ENCODE peak calls at places on chromosome 22, in eight cellular contexts. Z is stomach, U is mesothelial cell of epicardium, S is neural crest cell, T is fibroblast of pulmonary artery, R is WTC11, L is GM10248, F is endodermal cell. N is an unnamed sample.

GRCh38 chr22:26320469-26320868 is 108.6 kb upstream of the ASPHD2 start:
- DNase-seq in R (no peak), Z (no peak), F (no peak), T (no peak), L (no peak), S (no peak), U (no peak), N (no peak)

GRCh38 chr22:46047226-46047625 is 70.3 kb upstream of the WNT7B start:
- DNase-seq in T (no peak), S (no peak), L (no peak), R (peak; percentile 7), Z (peak; percentile 26), F (peak; percentile 40), U (no peak), N (no peak)

GRCh38 chr22:36432592-36433317 is 45.0 kb upstream of the MYH9 start:
- DNase-seq in U (no peak), L (no peak), T (peak; percentile 42), S (no peak), R (no peak), Z (no peak), F (peak; percentile 70), N (no peak)

GRCh38 chr22:36606659-36607058 is 77.7 kb upstream of the EIF3D start:
- DNase-seq in Z (no peak), F (no peak), T (no peak), L (no peak), R (no peak), U (no peak), S (no peak), N (no peak)

GRCh38 chr22:38336699-38337098 is 19.5 kb upstream of the CSNK1E start:
- DNase-seq in L (no peak), U (no peak), T (no peak), S (no peak), Z (no peak), R (no peak), F (no peak), N (no peak)

GRCh38 chr22:36330655-36331305 is 57.0 kb downstream of the MYH9 start:
- DNase-seq in S (no peak), T (peak; percentile 83), Z (no peak), F (peak; percentile 65), L (no peak), U (no peak), R (no peak), N (peak; percentile 34)

GRCh38 chr22:26487996-26488395 is 4.3 kb downstream of the SRRD start:
- DNase-seq in U (no peak), Z (no peak), L (no peak), T (no peak), F (no peak), R (no peak), S (no peak), N (no peak)

GRCh38 chr22:34801221-34801620 is 264.7 kb upstream of the ISX start:
- DNase-seq in S (no peak), F (no peak), Z (no peak), L (no peak), U (no peak), T (no peak), R (no peak), N (no peak)

GRCh38 chr22:38820021-38820420 is 23.8 kb downstream of the NPTXR start:
- DNase-seq in T (no peak), L (no peak), R (no peak), S (no peak), U (no peak), F (no peak), Z (no peak), N (no peak)

GRCh38 chr22:43859621-43860020 is 2.7 kb downstream of the SULT4A1 start:
- DNase-seq in R (no peak), U (no peak), S (no peak), F (peak; percentile 26), T (no peak), L (no peak), Z (no peak), N (no peak)

DNA sequence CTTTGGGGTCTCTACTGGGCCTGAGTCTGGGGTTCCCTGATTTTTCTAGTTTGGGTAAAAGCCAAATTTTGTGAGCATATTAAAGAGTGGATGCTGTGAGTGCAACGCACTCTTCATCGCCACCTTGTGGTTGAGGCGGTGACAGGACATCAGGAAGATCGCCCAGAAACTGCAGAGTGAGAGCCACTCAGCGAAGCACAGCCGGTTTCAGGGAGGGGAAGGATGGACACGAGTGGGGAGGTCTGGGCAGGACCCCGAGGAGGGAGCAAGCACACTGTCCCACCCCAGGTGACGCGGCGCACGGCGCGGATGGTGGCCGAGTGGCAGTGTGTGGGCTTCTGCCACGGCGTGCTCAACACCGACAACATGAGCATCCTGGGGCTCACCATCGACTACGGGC is 9.1 kb downstream of the SELENOO start:
- DNase-seq in R (peak; percentile 58), T (peak; percentile 76), F (peak; percentile 79), Z (peak; percentile 79), S (peak; percentile 71), U (peak; percentile 64), L (peak; percentile 86), N (peak; percentile 72)
- TF ChIP-seq CTCF in R (peak; percentile 69), T (peak; percentile 91), F (peak; percentile 91), Z (peak; percentile 63), S (peak; percentile 88), U (peak; percentile 83), L (peak; percentile 88), N (peak; percentile 73)

DNA sequence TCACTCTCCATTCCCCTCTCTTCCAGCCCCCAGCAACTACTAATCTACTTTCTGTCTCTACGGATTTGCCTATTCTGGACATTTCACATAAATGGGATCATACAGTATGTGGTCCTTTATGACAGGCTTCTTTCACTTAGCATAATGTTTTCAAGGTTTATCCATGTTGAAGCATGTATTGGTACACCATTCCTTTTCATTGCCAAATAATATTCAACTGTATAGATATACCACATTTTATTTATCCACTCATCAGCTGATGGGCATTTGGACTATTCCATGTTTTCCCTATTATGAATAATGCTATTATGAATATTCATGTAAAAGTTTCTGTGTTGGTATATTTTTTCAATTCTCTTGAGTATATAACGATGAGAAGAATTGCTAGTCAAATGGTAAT is 54.5 kb downstream of the MRTFA start:
- DNase-seq in R (no peak), U (no peak), S (no peak), T (no peak), L (no peak), F (no peak), Z (no peak), N (no peak)
- TF ChIP-seq CTCF in R (no peak), U (no peak), S (no peak), T (no peak), L (no peak), F (no peak), Z (no peak), N (no peak)

GRCh38 chr22:21450320-21450831 is 16.8 kb upstream of the TMEM191C start:
- DNase-seq in T (no peak), S (peak; percentile 3), F (peak; percentile 65), U (no peak), R (peak; percentile 45), L (no peak), Z (peak; percentile 18), N (peak; percentile 2)
- TF ChIP-seq CTCF in T (no peak), S (peak; percentile 39), F (peak; percentile 63), U (no peak), R (no peak), L (no peak), Z (no peak), N (no peak)

GRCh38 chr22:29756341-29756740 is 10.5 kb downstream of the ZMAT5 start:
- DNase-seq in T (no peak), F (no peak), S (no peak), U (no peak), L (no peak), R (no peak), Z (no peak), N (no peak)

GRCh38 chr22:29751669-29752068 is 15.1 kb downstream of the ZMAT5 start:
- DNase-seq in R (no peak), F (no peak), T (no peak), L (no peak), Z (no peak), S (no peak), U (no peak), N (no peak)

GRCh38 chr22:29751139-29751538 is 15.7 kb downstream of the ZMAT5 start:
- DNase-seq in F (no peak), Z (no peak), S (no peak), L (no peak), T (peak; percentile 62), U (no peak), R (no peak), N (no peak)

GRCh38 chr22:29755889-29756288 is 10.9 kb downstream of the ZMAT5 start:
- DNase-seq in L (no peak), T (no peak), S (no peak), R (no peak), U (no peak), F (no peak), Z (no peak), N (no peak)

GRCh38 chr22:29753808-29754657 is 12.8 kb downstream of the ZMAT5 start:
- DNase-seq in R (no peak), S (no peak), L (no peak), Z (no peak), T (no peak), U (no peak), F (no peak), N (no peak)
- TF ChIP-seq CTCF in R (no peak), S (no peak), L (no peak), Z (no peak), T (no peak), U (no peak), F (no peak), N (no peak)

GRCh38 chr22:18005201-18005926 is 19.0 kb downstream of the MICAL3 start:
- DNase-seq in Z (no peak), T (no peak), R (no peak), L (no peak), F (no peak), U (no peak), S (no peak), N (no peak)

GRCh38 chr22:18013436-18013835 is 10.9 kb downstream of the MICAL3 start:
- DNase-seq in T (no peak), U (no peak), S (no peak), Z (no peak), R (no peak), F (no peak), L (no peak), N (no peak)

GRCh38 chr22:18012528-18012927 is 11.8 kb downstream of the MICAL3 start:
- DNase-seq in L (no peak), T (no peak), R (no peak), S (no peak), Z (no peak), U (no peak), F (no peak), N (no peak)

GRCh38 chr22:18008136-18008535 is 16.2 kb downstream of the MICAL3 start:
- DNase-seq in U (no peak), T (no peak), Z (no peak), S (no peak), R (no peak), F (no peak), L (no peak), N (no peak)

GRCh38 chr22:18010263-18010662 is 14.1 kb downstream of the MICAL3 start:
- DNase-seq in R (no peak), U (no peak), Z (no peak), S (no peak), L (no peak), F (no peak), T (no peak), N (no peak)
- TF ChIP-seq CTCF in R (no peak), U (no peak), Z (no peak), S (no peak), L (no peak), F (no peak), T (no peak), N (no peak)

N was measured in natural killer cell.